ENCODE peak calls at places on chromosomes 7 and 10, in five cellular contexts. One of them, this sample, is unnamed.

GRCh38 chr7:6238309-6238925 is 34.0 kb downstream of the CYTH3 start:
- DNase-seq in body of pancreas: no peak
- DNase-seq in iPS-NIHi11: no peak
- DNase-seq in Calu3: no peak
- DNase-seq in pons: no peak
- DNase-seq in this sample: no peak

GRCh38 chr7:156950381-156950858 is 908 bp downstream of the NOM1 start:
- DNase-seq in body of pancreas: no peak
- DNase-seq in Calu3: no peak
- DNase-seq in iPS-NIHi11: no peak
- DNase-seq in pons: no peak
- DNase-seq in this sample: no peak

GRCh38 chr10:22071332-22071731 is 67.8 kb upstream of the DNAJC1 start:
- DNase-seq in body of pancreas: no peak
- DNase-seq in iPS-NIHi11: no peak
- DNase-seq in pons: no peak
- DNase-seq in Calu3: no peak
- DNase-seq in this sample: no peak

GRCh38 chr7:34190299-34190698 is 285.0 kb downstream of the BMPER start:
- DNase-seq in body of pancreas: no peak
- DNase-seq in Calu3: no peak
- DNase-seq in iPS-NIHi11: no peak
- DNase-seq in pons: peak
- DNase-seq in this sample: peak

GRCh38 chr10:6737080-6737641 is 157.1 kb upstream of the PRKCQ start:
- DNase-seq in body of pancreas: no peak
- DNase-seq in Calu3: peak
- DNase-seq in pons: no peak
- DNase-seq in iPS-NIHi11: peak
- DNase-seq in this sample: no peak

GRCh38 chr7:17856251-17856650 is 84.0 kb downstream of the SNX13 start:
- DNase-seq in Calu3: no peak
- DNase-seq in iPS-NIHi11: no peak
- DNase-seq in body of pancreas: no peak
- DNase-seq in pons: no peak
- DNase-seq in this sample: no peak

GRCh38 chr10:14595526-14596182 is 179.0 kb downstream of the FAM107B start:
- DNase-seq in body of pancreas: no peak
- DNase-seq in Calu3: no peak
- DNase-seq in iPS-NIHi11: no peak
- DNase-seq in pons: no peak
- DNase-seq in this sample: no peak

GRCh38 chr7:112433289-112433688 is 17.0 kb upstream of the IFRD1 start:
- DNase-seq in Calu3: no peak
- DNase-seq in iPS-NIHi11: no peak
- DNase-seq in pons: no peak
- DNase-seq in body of pancreas: no peak
- DNase-seq in this sample: no peak

GRCh38 chr10:119737039-119737663 is 11.3 kb downstream of the INPP5F start:
- DNase-seq in iPS-NIHi11: no peak
- DNase-seq in body of pancreas: no peak
- DNase-seq in Calu3: no peak
- DNase-seq in pons: no peak
- DNase-seq in this sample: no peak

GRCh38 chr7:116834815-116835533 is 27.4 kb upstream of the CAPZA2 start:
- DNase-seq in pons: no peak
- DNase-seq in Calu3: no peak
- DNase-seq in body of pancreas: peak
- DNase-seq in iPS-NIHi11: no peak
- DNase-seq in this sample: no peak

GRCh38 chr7:75611557-75612178 is 119.5 kb downstream of the SPDYE5 start:
- DNase-seq in Calu3: no peak
- DNase-seq in body of pancreas: peak
- DNase-seq in pons: peak
- DNase-seq in iPS-NIHi11: peak
- DNase-seq in this sample: peak

GRCh38 chr7:116762951-116763350 is 91.0 kb downstream of the MET start:
- DNase-seq in pons: no peak
- DNase-seq in Calu3: no peak
- DNase-seq in body of pancreas: no peak
- DNase-seq in iPS-NIHi11: no peak
- DNase-seq in this sample: no peak

GRCh38 chr10:5812283-5813090 is 747 bp downstream of the GDI2 start:
- DNase-seq in body of pancreas: peak
- DNase-seq in pons: peak
- DNase-seq in Calu3: peak
- DNase-seq in iPS-NIHi11: peak
- DNase-seq in this sample: no peak

GRCh38 chr10:112960151-112960681 is 10.2 kb downstream of the TCF7L2 start:
- DNase-seq in iPS-NIHi11: no peak
- DNase-seq in Calu3: no peak
- DNase-seq in body of pancreas: no peak
- DNase-seq in pons: no peak
- DNase-seq in this sample: no peak

GRCh38 chr7:20219446-20220292 is 2.5 kb upstream of the MACC1 start:
- DNase-seq in iPS-NIHi11: no peak
- DNase-seq in pons: peak
- DNase-seq in Calu3: peak
- DNase-seq in body of pancreas: peak
- DNase-seq in this sample: no peak

GRCh38 chr7:106041140-106041717 is 70.9 kb downstream of the SYPL1 start:
- DNase-seq in pons: peak
- DNase-seq in Calu3: peak
- DNase-seq in body of pancreas: peak
- DNase-seq in iPS-NIHi11: peak
- DNase-seq in this sample: no peak

GRCh38 chr7:96017877-96018276 is 245.5 kb downstream of the DYNC1I1 start:
- DNase-seq in iPS-NIHi11: peak
- DNase-seq in Calu3: peak
- DNase-seq in body of pancreas: peak
- DNase-seq in pons: no peak
- DNase-seq in this sample: no peak

GRCh38 chr10:84543077-84543476 is 214.7 kb downstream of the CCSER2 start:
- DNase-seq in iPS-NIHi11: no peak
- DNase-seq in body of pancreas: no peak
- DNase-seq in pons: no peak
- DNase-seq in Calu3: no peak
- DNase-seq in this sample: no peak

GRCh38 chr10:117373848-117374505 is 1.3 kb downstream of the PDZD8 start:
- DNase-seq in iPS-NIHi11: no peak
- DNase-seq in Calu3: no peak
- DNase-seq in pons: peak
- DNase-seq in body of pancreas: peak
- DNase-seq in this sample: no peak

GRCh38 chr7:103751476-103751875 is 238.0 kb downstream of the RELN start:
- DNase-seq in body of pancreas: no peak
- DNase-seq in Calu3: no peak
- DNase-seq in iPS-NIHi11: no peak
- DNase-seq in pons: peak
- DNase-seq in this sample: no peak

GRCh38 chr10:79386637-79387465 is 39.6 kb downstream of the PPIF start:
- DNase-seq in iPS-NIHi11: peak
- DNase-seq in pons: no peak
- DNase-seq in body of pancreas: no peak
- DNase-seq in Calu3: no peak
- DNase-seq in this sample: no peak

GRCh38 chr7:34734786-34735185 is 76.8 kb downstream of the NPSR1 start:
- DNase-seq in body of pancreas: no peak
- DNase-seq in iPS-NIHi11: no peak
- DNase-seq in Calu3: no peak
- DNase-seq in pons: no peak
- DNase-seq in this sample: no peak

GRCh38 chr10:31650010-31650409 is 278.6 kb downstream of the ARHGAP12 start:
- DNase-seq in pons: peak
- DNase-seq in Calu3: peak
- DNase-seq in iPS-NIHi11: no peak
- DNase-seq in body of pancreas: peak
- DNase-seq in this sample: peak

GRCh38 chr10:14779053-14779649 is 4.5 kb upstream of the FAM107B start:
- DNase-seq in Calu3: no peak
- DNase-seq in body of pancreas: no peak
- DNase-seq in iPS-NIHi11: no peak
- DNase-seq in pons: no peak
- DNase-seq in this sample: no peak

GRCh38 chr7:22256702-22257101 is 100.3 kb downstream of the RAPGEF5 start:
- DNase-seq in iPS-NIHi11: no peak
- DNase-seq in Calu3: no peak
- DNase-seq in pons: peak
- DNase-seq in body of pancreas: no peak
- DNase-seq in this sample: no peak

GRCh38 chr7:74061840-74062539 is 21.6 kb upstream of the LIMK1 start:
- DNase-seq in body of pancreas: peak
- DNase-seq in Calu3: peak
- DNase-seq in pons: peak
- DNase-seq in iPS-NIHi11: peak
- DNase-seq in this sample: peak

GRCh38 chr7:32058017-32058416 is 12.2 kb downstream of the PDE1C start:
- DNase-seq in iPS-NIHi11: no peak
- DNase-seq in body of pancreas: no peak
- DNase-seq in Calu3: no peak
- DNase-seq in pons: no peak
- DNase-seq in this sample: no peak

GRCh38 chr7:112866424-112866823 is 76.2 kb upstream of the TMEM168 start:
- DNase-seq in Calu3: no peak
- DNase-seq in pons: no peak
- DNase-seq in iPS-NIHi11: no peak
- DNase-seq in body of pancreas: no peak
- DNase-seq in this sample: no peak

GRCh38 chr7:140062118-140062527 is 628 bp downstream of the PARP12 start:
- DNase-seq in body of pancreas: peak
- DNase-seq in iPS-NIHi11: no peak
- DNase-seq in pons: no peak
- DNase-seq in Calu3: no peak
- DNase-seq in this sample: no peak

GRCh38 chr7:148306759-148307158 is 283.8 kb upstream of the C7orf33 start:
- DNase-seq in Calu3: no peak
- DNase-seq in iPS-NIHi11: no peak
- DNase-seq in pons: no peak
- DNase-seq in body of pancreas: no peak
- DNase-seq in this sample: no peak